ENCODE peak calls at places on chromosomes 4 and X, in six cellular contexts. P, Z, S, E, I and M are unnamed samples.

GRCh38 chr4:121070696-121071639 is 1.4 kb downstream of the NDNF start:
- DNase-seq in Z (peak), I (no peak), E (peak), P (peak), S (peak), M (no peak)

GRCh38 chr4:158860856-158861255 is 92.0 kb downstream of the FNIP2 start:
- DNase-seq in I (no peak), S (no peak), E (no peak), Z (no peak), P (no peak), M (peak)

GRCh38 chr4:68361146-68361589 is 11.3 kb upstream of the YTHDC1 start:
- DNase-seq in E (no peak), P (no peak), I (no peak), Z (no peak), S (no peak), M (no peak)

GRCh38 chr4:97496298-97496873 is 646.9 kb downstream of the STPG2 start:
- DNase-seq in E (no peak), P (no peak), Z (no peak), S (no peak), I (peak), M (peak)

GRCh38 chrX:24283122-24283789 is 30.6 kb downstream of the SUPT20HL2 start:
- DNase-seq in S (no peak), Z (peak), E (no peak), P (no peak), I (no peak), M (no peak)

GRCh38 chr4:112340048-112340447 is 42.9 kb downstream of the ALPK1 start:
- DNase-seq in E (no peak), S (peak), P (no peak), Z (no peak), I (no peak), M (no peak)

GRCh38 chr4:30716671-30717207 is 3.4 kb upstream of the PCDH7 start:
- DNase-seq in S (peak), E (no peak), I (no peak), P (no peak), Z (no peak), M (no peak)

GRCh38 chrX:7225338-7225737 is 77.4 kb upstream of the PUDP start:
- DNase-seq in P (no peak), S (no peak), I (no peak), E (no peak), Z (no peak), M (no peak)

GRCh38 chr4:762211-763190 is 56.9 kb downstream of the PCGF3 start:
- DNase-seq in I (no peak), S (peak), Z (no peak), E (peak), P (peak), M (no peak)

GRCh38 chrX:37314526-37314925 is 34.6 kb upstream of the PRRG1 start:
- DNase-seq in E (no peak), I (no peak), Z (no peak), S (no peak), P (no peak), M (no peak)

GRCh38 chr4:180636696-180637095 is 1606.5 kb upstream of the TENM3 start:
- DNase-seq in Z (no peak), E (no peak), I (no peak), S (no peak), P (no peak), M (no peak)

GRCh38 chrX:138775501-138775900 is 64.0 kb upstream of the FGF13 start:
- DNase-seq in Z (no peak), P (no peak), S (no peak), E (no peak), I (no peak), M (no peak)

GRCh38 chr4:90950385-90950841 is 823.2 kb downstream of the CCSER1 start:
- DNase-seq in Z (no peak), E (no peak), P (no peak), S (no peak), I (no peak), M (peak)

GRCh38 chr4:122776916-122777315 is 44.4 kb downstream of the BBS12 start:
- DNase-seq in P (no peak), E (no peak), I (no peak), Z (no peak), S (no peak), M (peak)

GRCh38 chr4:47704693-47705325 is 133.1 kb downstream of the CORIN start:
- DNase-seq in I (no peak), S (peak), E (no peak), P (peak), Z (no peak), M (no peak)

DNA sequence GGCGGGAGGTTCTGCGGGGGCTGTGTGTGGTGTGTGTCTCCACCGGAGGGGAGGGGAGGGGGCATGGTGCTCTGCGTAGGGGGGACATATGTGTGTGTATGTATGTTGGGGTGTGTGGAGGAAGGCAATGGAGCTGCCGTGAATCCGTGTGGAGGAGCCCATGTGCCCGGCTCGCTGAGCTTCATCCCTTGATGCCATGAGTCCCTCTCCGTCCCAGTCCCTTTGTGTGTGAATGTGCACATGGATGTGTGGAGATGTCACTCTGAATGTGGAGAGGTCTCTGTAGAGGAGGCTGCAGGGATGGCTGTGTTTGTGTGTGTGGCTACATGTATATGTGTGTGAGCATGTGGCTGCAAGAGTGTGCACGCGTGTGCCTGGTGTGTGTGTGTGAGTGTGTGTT is 1.2 kb downstream of the DLG3 start:
- DNase-seq in Z (no peak), I (no peak), E (no peak), P (no peak), S (no peak), M (no peak)
- H3K4me3 ChIP-seq in Z (no peak), I (no peak), E (no peak), P (no peak), S (no peak), M (no peak)

DNA sequence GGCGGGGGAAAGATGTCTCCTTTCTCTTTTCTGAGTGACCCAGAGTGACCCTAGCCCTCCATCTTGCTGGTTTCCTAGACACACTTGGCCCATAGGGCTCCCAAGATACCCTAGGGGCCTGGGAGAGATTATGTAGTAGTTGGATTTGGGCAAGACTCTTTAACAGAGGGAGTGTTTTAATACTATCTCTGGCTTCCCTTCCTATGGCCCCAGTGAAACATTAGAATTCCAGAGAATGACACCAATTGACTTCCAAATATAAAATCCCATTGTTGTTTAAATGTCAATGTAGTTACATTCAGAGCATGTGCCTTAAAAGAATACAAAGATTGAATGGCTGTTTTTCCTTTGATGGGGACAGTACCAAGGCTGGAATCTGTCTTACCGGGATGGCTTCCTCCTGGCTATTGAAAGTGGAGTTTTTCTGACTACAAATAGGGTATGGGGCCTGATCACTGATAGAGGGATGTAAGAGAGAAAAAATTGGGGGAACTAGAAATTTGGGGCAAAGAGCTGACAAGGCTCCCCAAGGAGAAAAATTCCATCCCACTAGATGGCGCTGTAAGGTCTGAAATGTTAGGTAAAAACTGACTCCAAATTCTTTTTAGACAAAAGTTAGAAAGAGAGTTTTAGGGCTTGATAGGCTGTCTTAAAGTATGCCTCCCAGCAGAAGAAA is 10.7 kb downstream of the TENT5D start:
- DNase-seq in S (no peak), P (no peak), I (no peak), Z (no peak), E (no peak), M (no peak)
- TF ChIP-seq CTCF in S (peak), P (peak), I (peak), Z (no peak), E (no peak), M (peak)

DNA sequence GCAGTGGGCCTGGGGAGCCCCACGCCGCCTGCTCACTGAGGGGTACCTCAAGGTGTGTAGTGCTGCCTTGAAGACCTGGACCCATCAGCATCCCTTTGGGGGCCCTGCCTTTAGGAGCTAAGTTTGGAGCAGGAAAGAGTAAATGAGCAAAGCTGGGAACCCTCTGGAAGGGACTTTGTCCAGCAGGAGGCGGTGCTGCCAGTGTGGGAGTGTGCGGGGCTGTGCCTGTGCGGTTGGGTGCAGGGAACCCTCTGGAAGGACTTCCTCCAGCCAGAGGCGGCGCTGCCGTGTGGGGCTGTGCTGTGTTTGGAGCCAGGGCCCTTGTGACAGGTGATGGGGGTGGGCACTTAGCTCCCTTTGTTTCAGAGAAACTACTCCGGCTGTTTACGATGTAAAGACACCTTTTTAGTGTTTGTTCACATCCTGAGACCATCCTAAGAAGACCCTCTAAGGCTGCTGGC is 25.8 kb downstream of the RGS12 start:
- DNase-seq in E (no peak), S (no peak), P (peak), Z (no peak), I (no peak), M (no peak)
- H3K4me3 ChIP-seq in E (no peak), S (no peak), P (no peak), Z (no peak), I (no peak), M (no peak)

GRCh38 chr4:2245787-2246275 is 3.9 kb upstream of the HAUS3 start:
- DNase-seq in Z (no peak), S (no peak), E (no peak), I (no peak), P (no peak), M (no peak)

GRCh38 chr4:2243682-2244380 is 1.9 kb upstream of the HAUS3 start:
- DNase-seq in Z (peak), E (peak), S (peak), I (no peak), P (no peak), M (no peak)

GRCh38 chr4:2244947-2245786 is 3.2 kb upstream of the HAUS3 start:
- DNase-seq in I (no peak), Z (no peak), P (no peak), E (peak), S (no peak), M (no peak)

GRCh38 chr4:2241003-2241402 is 918 bp downstream of the HAUS3 start:
- DNase-seq in P (no peak), E (no peak), I (no peak), Z (no peak), S (no peak), M (no peak)

GRCh38 chr4:2241410-2242353 is at the start of the genes HAUS3 and POLN:
- DNase-seq in S (peak), P (peak), E (peak), Z (peak), I (peak), M (peak)
- TF ChIP-seq CTCF in S (no peak), P (no peak), E (no peak), Z (no peak), I (no peak), M (no peak)

DNA sequence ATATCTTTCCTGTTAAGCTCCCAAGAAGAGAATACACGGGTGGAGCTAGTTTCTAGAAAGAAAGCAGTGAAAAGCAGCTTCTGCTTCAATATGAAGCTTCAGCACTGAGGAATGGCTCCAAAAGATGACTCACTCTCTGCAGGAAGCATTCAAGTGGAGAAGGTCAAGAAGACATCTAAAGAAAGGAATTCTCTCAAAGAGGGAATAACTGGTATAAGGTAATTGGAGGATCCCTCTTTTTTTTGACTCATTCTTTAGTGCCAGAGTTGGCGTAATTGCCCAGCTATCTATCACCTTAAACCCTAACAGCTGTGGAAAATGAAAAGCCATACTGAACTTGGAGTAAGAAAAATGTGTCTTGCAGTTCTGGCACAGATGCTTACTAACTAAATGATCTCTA is 3.5 kb downstream of the EDA2R start:
- DNase-seq in E (no peak), Z (no peak), P (no peak), S (no peak), I (no peak), M (no peak)
- H3K4me3 ChIP-seq in E (no peak), Z (no peak), P (no peak), S (no peak), I (no peak), M (no peak)

GRCh38 chr4:145180298-145181090 is at the start of gene OTUD4:
- DNase-seq in E (peak), S (peak), I (peak), P (peak), Z (peak), M (peak)
- TF ChIP-seq CTCF in E (no peak), S (peak), I (no peak), P (no peak), Z (peak), M (peak)

DNA sequence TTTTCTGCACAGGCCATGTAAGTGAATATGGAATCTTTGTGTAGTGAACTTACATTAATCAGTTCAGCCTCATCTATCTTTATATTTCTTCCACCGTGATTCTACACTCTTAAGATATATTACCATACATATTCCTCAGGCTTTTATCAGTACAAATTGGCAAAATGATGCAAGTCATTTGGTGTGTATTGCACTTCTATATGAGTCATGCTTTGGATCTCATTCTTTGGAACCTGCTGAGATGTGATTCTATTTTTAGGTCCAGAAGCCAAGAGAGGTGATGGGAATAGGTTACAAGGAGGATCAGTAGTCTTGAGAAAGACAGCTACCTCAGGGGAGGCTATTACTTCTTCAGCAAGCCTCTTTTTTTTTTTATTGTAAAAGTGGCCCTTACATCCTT is 204.4 kb downstream of the ZNF330 start:
- DNase-seq in Z (no peak), E (no peak), I (peak), P (no peak), S (no peak), M (no peak)
- H3K4me3 ChIP-seq in Z (no peak), E (no peak), I (no peak), P (no peak), S (no peak), M (no peak)